ENCODE peak calls at places on chromosomes 16 and 17, in seven cellular contexts. Z is GM12864; L is progenitor cell of endocrine pancreas; X is tibial artery; J is PC-9; R is bronchial epithelial cell; B is CD4-positive, alpha-beta T cell. W is an unnamed sample.

GRCh38 chr17:56817066-56817465 is 16.7 kb downstream of the C17orf67 start:
- DNase-seq in Z (no peak), L (no peak), X (no peak), J (no peak), R (no peak), B (no peak), W (no peak)

GRCh38 chr17:64269687-64270649 is 6.9 kb upstream of the TEX2 start:
- DNase-seq in Z (no peak), L (no peak), X (no peak), J (no peak), R (no peak), B (no peak), W (no peak)

GRCh38 chr16:49515861-49516260 is 142.3 kb downstream of the C16orf78 start:
- DNase-seq in Z (no peak), L (no peak), X (no peak), J (no peak), R (no peak), B (no peak), W (no peak)

GRCh38 chr17:35022536-35023063 is 40.9 kb downstream of the RFFL start:
- DNase-seq in Z (peak), L (no peak), X (peak), J (no peak), R (peak), B (peak), W (peak)

GRCh38 chr16:11948819-11949218 is 7.0 kb upstream of the NPIPB2 start:
- DNase-seq in Z (no peak), L (no peak), X (no peak), J (no peak), R (no peak), B (no peak), W (no peak)

GRCh38 chr16:1363501-1364041 is 11.8 kb downstream of the GNPTG start:
- DNase-seq in Z (no peak), L (peak), X (no peak), J (peak), R (peak), B (peak), W (peak)

GRCh38 chr16:10828851-10829331 is 10.3 kb upstream of the TVP23A start:
- DNase-seq in Z (no peak), L (no peak), X (peak), J (peak), R (peak), B (no peak), W (peak)

GRCh38 chr17:80449194-80449929 is 27.0 kb downstream of the NPTX1 start:
- DNase-seq in Z (no peak), L (no peak), X (no peak), J (no peak), R (no peak), B (no peak), W (no peak)

GRCh38 chr16:87418644-87419043 is 26.5 kb downstream of the MAP1LC3B start:
- DNase-seq in Z (no peak), L (no peak), X (no peak), J (no peak), R (no peak), B (no peak), W (no peak)

GRCh38 chr16:82750078-82750477 is 123.3 kb downstream of the CDH13 start:
- DNase-seq in Z (no peak), L (no peak), X (no peak), J (no peak), R (no peak), B (no peak), W (no peak)

GRCh38 chr16:84303023-84303422 is 8.3 kb downstream of the WFDC1 start:
- DNase-seq in Z (no peak), L (no peak), X (peak), J (no peak), R (no peak), B (no peak), W (peak)

GRCh38 chr16:28062261-28063046 is 1.1 kb downstream of the GSG1L start:
- DNase-seq in Z (no peak), L (no peak), X (no peak), J (no peak), R (no peak), B (no peak), W (no peak)

GRCh38 chr16:28064706-28065249 is 1.3 kb upstream of the GSG1L start:
- DNase-seq in Z (no peak), L (no peak), X (no peak), J (no peak), R (no peak), B (no peak), W (no peak)

GRCh38 chr16:28064150-28064549 is 636 bp upstream of the GSG1L start:
- DNase-seq in Z (no peak), L (no peak), X (no peak), J (no peak), R (no peak), B (no peak), W (no peak)

GRCh38 chr16:28063047-28063521 is 430 bp downstream of the GSG1L start:
- DNase-seq in Z (no peak), L (no peak), X (no peak), J (no peak), R (no peak), B (no peak), W (no peak)

GRCh38 chr16:28063611-28064061 is at the start of gene GSG1L:
- DNase-seq in Z (no peak), L (no peak), X (no peak), J (no peak), R (no peak), B (no peak), W (no peak)
- TF ChIP-seq CTCF in Z (peak), L (peak), X (peak), J (no peak), R (no peak), B (no peak), W (no peak)

GRCh38 chr17:6325741-6326140 is 109.2 kb downstream of the AIPL1 start:
- DNase-seq in Z (no peak), L (no peak), X (no peak), J (no peak), R (no peak), B (no peak), W (no peak)
- TF ChIP-seq CTCF in Z (no peak), L (no peak), X (no peak), J (no peak), R (no peak), B (no peak), W (no peak)

GRCh38 chr17:81907219-81908145 is 3.7 kb downstream of the PCYT2 start:
- DNase-seq in Z (no peak), L (no peak), X (no peak), J (no peak), R (no peak), B (no peak), W (no peak)
- TF ChIP-seq CTCF in Z (peak), L (no peak), X (no peak), J (no peak), R (no peak), B (no peak), W (peak)

GRCh38 chr16:78987676-78988075 is 612.9 kb downstream of the MAF start:
- DNase-seq in Z (no peak), L (no peak), X (no peak), J (peak), R (peak), B (no peak), W (no peak)

GRCh38 chr16:78985736-78986605 is 614.6 kb downstream of the MAF start:
- DNase-seq in Z (no peak), L (no peak), X (no peak), J (peak), R (peak), B (no peak), W (no peak)

GRCh38 chr16:78990309-78990701 is 610.2 kb downstream of the MAF start:
- DNase-seq in Z (no peak), L (no peak), X (no peak), J (no peak), R (no peak), B (no peak), W (no peak)

GRCh38 chr16:78984887-78985464 is 615.6 kb downstream of the MAF start:
- DNase-seq in Z (no peak), L (no peak), X (no peak), J (no peak), R (no peak), B (no peak), W (no peak)

GRCh38 chr16:78988361-78988992 is 612.1 kb downstream of the MAF start:
- DNase-seq in Z (no peak), L (no peak), X (no peak), J (no peak), R (peak), B (no peak), W (no peak)
- TF ChIP-seq CTCF in Z (no peak), L (peak), X (no peak), J (no peak), R (no peak), B (no peak), W (no peak)

GRCh38 chr17:29384901-29385300 is 5.3 kb upstream of the TAOK1 start:
- DNase-seq in Z (no peak), L (no peak), X (no peak), J (no peak), R (peak), B (no peak), W (no peak)

GRCh38 chr17:29389994-29390855 is at the start of gene TAOK1:
- DNase-seq in Z (peak), L (peak), X (peak), J (peak), R (peak), B (peak), W (peak)

GRCh38 chr17:29383687-29384086 is 6.5 kb upstream of the TAOK1 start:
- DNase-seq in Z (no peak), L (no peak), X (no peak), J (no peak), R (peak), B (no peak), W (peak)

GRCh38 chr17:29388937-29389336 is 1.2 kb upstream of the TAOK1 start:
- DNase-seq in Z (no peak), L (no peak), X (no peak), J (no peak), R (no peak), B (no peak), W (no peak)

DNA sequence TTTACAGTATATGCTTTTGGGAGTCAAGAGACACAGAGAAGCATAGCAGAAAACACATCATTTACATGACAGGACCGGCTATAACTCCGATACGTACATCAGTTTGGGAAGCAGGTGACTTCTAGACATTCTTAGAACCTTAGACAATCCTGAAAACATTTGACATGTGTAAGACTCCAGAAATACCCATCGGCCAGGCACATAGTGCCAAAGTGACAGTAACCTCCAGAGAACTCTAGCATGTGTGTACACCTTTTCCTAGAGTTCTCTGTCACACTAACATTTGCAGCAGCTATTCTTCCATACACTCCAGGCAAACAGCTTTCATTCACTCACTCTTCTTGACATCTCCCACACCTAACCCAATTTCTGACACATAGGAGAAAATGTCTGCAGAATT is 3.4 kb upstream of the TAOK1 start:
- DNase-seq in Z (no peak), L (no peak), X (no peak), J (no peak), R (no peak), B (no peak), W (no peak)
- TF ChIP-seq CTCF in Z (no peak), L (no peak), X (no peak), J (no peak), R (no peak), B (no peak), W (no peak)

DNA sequence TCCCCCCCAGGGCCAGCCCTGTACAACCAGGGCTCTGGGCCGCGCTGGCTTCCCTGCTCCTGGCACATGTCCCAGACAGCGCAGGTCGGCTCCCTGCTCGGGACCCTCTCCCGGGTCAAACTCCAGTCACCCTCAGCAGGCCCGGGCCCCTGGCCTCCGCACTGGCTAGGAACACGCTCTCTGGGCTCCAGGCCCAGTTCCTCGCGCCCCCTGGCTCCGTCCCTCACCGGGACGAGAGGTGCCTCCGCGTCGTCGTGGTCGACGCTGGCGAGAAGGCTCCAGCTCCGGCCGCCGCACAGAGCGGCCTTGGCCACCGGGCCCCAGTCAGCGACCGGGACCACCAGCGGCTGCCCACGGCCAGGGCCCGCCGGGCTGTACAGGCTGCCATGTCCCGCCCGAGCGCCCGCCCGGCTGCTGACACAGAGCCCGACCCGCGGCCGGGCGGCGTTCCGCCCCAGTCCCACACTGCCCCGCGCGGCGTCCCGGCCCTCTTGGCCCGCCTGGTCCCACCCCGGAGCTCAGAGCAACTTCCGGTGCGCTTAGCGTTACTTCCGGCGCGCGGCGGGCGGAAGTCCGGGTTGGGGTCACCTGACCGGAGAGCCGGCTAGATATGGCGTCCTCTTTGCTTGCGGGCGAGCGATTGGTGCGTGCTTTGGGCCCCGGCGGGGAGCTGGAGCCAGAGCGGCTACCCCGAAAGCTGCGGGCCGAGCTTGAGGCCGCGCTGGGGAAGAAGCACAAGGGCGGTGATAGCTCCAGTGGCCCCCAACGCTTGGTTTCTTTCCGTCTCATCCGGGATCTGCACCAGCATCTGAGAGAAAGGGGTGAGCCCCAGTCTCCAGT is at the start of gene POLDIP2:
- DNase-seq in Z (peak), L (peak), X (peak), J (peak), R (peak), B (peak), W (peak)
- TF ChIP-seq CTCF in Z (no peak), L (peak), X (no peak), J (no peak), R (peak), B (no peak), W (peak)

DNA sequence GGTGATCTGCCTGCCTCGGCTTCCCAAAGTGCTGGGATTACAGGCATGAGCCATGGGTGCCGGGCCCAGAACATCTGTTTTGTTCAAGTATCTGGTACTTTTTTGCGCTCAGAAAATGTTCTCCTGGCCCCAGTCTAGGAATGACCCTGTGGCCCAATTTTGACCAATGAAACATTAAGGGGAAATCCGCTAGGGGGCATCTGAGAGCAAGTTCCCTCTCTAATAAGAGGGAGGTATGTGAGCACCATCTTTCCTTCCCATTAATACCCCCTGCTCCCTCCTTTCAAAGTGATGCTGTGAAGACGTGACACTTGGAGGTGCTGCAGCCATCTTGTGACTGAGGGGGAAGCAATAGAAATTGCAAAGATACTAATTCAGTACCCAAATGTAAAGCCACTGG is 16.5 kb upstream of the CLEC3A start:
- DNase-seq in Z (no peak), L (no peak), X (no peak), J (no peak), R (no peak), B (no peak), W (no peak)
- TF ChIP-seq CTCF in Z (peak), L (peak), X (no peak), J (peak), R (no peak), B (no peak), W (peak)

GRCh38 chr17:67862614-67863217 is 37.4 kb downstream of the BPTF start:
- DNase-seq in Z (no peak), L (no peak), X (no peak), J (no peak), R (no peak), B (no peak), W (no peak)
- TF ChIP-seq CTCF in Z (peak), L (peak), X (no peak), J (no peak), R (no peak), B (no peak), W (peak)

GRCh38 chr17:48522990-48523389 is 7.8 kb downstream of the HOXB1 start:
- DNase-seq in Z (no peak), L (no peak), X (no peak), J (no peak), R (no peak), B (no peak), W (no peak)
- TF ChIP-seq CTCF in Z (peak), L (peak), X (no peak), J (peak), R (peak), B (no peak), W (peak)

GRCh38 chr16:69106491-69107291 is 1.2 kb downstream of the HAS3 start:
- DNase-seq in Z (no peak), L (no peak), X (no peak), J (peak), R (no peak), B (no peak), W (no peak)

GRCh38 chr16:69108069-69108904 is 2.8 kb downstream of the HAS3 start:
- DNase-seq in Z (no peak), L (no peak), X (no peak), J (no peak), R (no peak), B (no peak), W (no peak)

GRCh38 chr16:69108905-69109252 is 3.4 kb downstream of the HAS3 start:
- DNase-seq in Z (no peak), L (no peak), X (no peak), J (no peak), R (no peak), B (no peak), W (no peak)

GRCh38 chr16:69107311-69107962 is 2.0 kb downstream of the HAS3 start:
- DNase-seq in Z (no peak), L (no peak), X (no peak), J (peak), R (no peak), B (no peak), W (no peak)

DNA sequence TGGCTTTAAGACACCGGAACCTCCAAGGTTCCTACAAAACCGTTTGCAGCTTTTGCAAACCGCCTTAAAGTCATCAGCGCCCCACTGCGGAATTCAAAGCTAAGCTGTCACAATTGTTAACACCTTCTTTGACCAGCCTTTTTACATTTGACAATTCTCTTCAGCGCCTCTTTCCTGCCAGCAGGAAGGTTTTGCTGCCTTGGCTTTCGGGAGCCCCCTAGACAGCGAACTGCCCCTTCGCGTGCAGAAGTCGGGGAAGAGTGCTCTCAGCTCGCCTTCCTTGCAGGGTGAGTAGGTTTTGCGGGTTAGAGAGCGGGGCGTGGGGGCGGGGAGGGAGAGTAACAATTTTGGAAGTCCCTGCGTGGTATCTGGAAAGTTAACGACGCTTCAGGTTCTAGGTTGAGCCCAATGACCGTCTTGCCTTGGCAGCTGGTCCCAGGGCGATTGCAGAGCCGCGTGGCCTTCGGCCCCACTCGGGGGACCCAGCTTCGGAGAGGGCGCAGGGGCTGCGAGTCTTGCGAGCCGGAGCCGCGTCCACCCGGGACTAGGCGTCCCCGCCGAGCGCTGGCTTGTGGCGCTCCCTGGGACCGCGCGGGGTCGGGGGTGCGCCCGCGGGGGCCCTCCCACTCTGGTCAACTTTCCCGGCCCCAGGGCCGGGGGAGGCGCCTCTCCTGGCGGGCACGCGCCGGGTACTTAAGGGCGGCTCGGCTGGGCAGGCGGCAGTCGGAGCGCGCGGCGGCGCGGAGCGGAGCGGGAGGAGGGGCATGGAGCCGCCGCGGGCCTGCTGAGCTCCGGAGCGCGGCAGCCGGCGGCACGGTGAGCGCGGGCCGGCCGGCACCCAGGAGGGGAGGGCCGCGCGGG is at the start of gene HAS3:
- DNase-seq in Z (no peak), L (peak), X (no peak), J (peak), R (peak), B (no peak), W (peak)
- TF ChIP-seq CTCF in Z (peak), L (peak), X (no peak), J (peak), R (peak), B (no peak), W (peak)

W was measured in HFFc6.